ENCODE peak calls at places on chromosomes 7 and 10, in eight cellular contexts. T, Q, I, L, W, O, E and K are unnamed samples.

GRCh38 chr7:157464111-157464970 is 127.5 kb downstream of the DNAJB6 start:
- DNase-seq in L (no peak), T (no peak), I (no peak), E (no peak), Q (no peak), O (no peak), W (no peak), K (no peak)

GRCh38 chr10:79098596-79099015 is 29.8 kb downstream of the ZMIZ1 start:
- DNase-seq in W (no peak), T (no peak), Q (peak; percentile 54), O (no peak), I (no peak), L (no peak), E (no peak), K (peak; percentile 41)

GRCh38 chr10:45235823-45236222 is 79.6 kb downstream of the OR13A1 start:
- DNase-seq in E (no peak), W (no peak), I (no peak), O (no peak), L (no peak), Q (peak; percentile 7), T (no peak), K (no peak)

GRCh38 chr10:96588060-96588554 is 1.3 kb upstream of the TM9SF3 start:
- DNase-seq in Q (no peak), T (no peak), E (no peak), L (no peak), W (peak; percentile 33), O (no peak), I (no peak), K (no peak)

GRCh38 chr7:64619705-64620104 is 46.2 kb upstream of the ZNF107 start:
- DNase-seq in I (no peak), E (no peak), T (no peak), W (no peak), Q (no peak), L (no peak), O (no peak), K (no peak)

GRCh38 chr10:124725171-124725631 is 19.0 kb downstream of the FAM53B start:
- DNase-seq in E (no peak), T (no peak), I (no peak), L (no peak), Q (no peak), O (no peak), W (no peak), K (no peak)

GRCh38 chr10:132396495-132397035 is 435 bp upstream of the PWWP2B start:
- DNase-seq in W (peak; percentile 62), I (peak; percentile 37), E (no peak), O (peak; percentile 50), T (peak; percentile 54), L (peak; percentile 55), Q (peak; percentile 31), K (peak; percentile 73)

GRCh38 chr10:77350711-77351119 is 286.9 kb downstream of the KCNMA1 start:
- DNase-seq in W (no peak), Q (peak; percentile 100), O (no peak), L (no peak), T (no peak), I (peak; percentile 99), E (no peak), K (no peak)

GRCh38 chr7:105355701-105356100 is 33.0 kb downstream of the SRPK2 start:
- DNase-seq in O (no peak), T (no peak), Q (no peak), I (no peak), L (no peak), E (no peak), W (no peak), K (no peak)

GRCh38 chr7:148514236-148514635 is 76.3 kb upstream of the C7orf33 start:
- DNase-seq in T (no peak), E (no peak), W (no peak), O (no peak), L (no peak), Q (no peak), I (no peak), K (no peak)

GRCh38 chr7:51186531-51186930 is 130.1 kb downstream of the COBL start:
- DNase-seq in O (no peak), L (no peak), E (no peak), I (peak; percentile 1), W (no peak), T (no peak), Q (peak; percentile 2), K (no peak)

GRCh38 chr7:9854605-9855004 is 1119.1 kb upstream of the PHF14 start:
- DNase-seq in Q (no peak), L (no peak), E (no peak), I (no peak), W (no peak), O (no peak), T (no peak), K (no peak)

GRCh38 chr7:138798836-138799235 is 840 bp upstream of the ATP6V0A4 start:
- DNase-seq in E (no peak), O (no peak), Q (no peak), W (no peak), T (no peak), I (no peak), L (no peak), K (no peak)

GRCh38 chr10:34526758-34527730 is 288.1 kb downstream of the PARD3 start:
- DNase-seq in E (no peak), Q (peak; percentile 98), I (peak; percentile 94), L (no peak), W (peak; percentile 66), O (no peak), T (no peak), K (no peak)

GRCh38 chr10:72764151-72764550 is 72.2 kb downstream of the MCU start:
- DNase-seq in Q (peak; percentile 83), T (no peak), E (no peak), L (no peak), W (no peak), O (no peak), I (peak; percentile 34), K (no peak)

GRCh38 chr10:106648534-106649481 is 515.7 kb downstream of the SORCS1 start:
- DNase-seq in T (no peak), E (no peak), L (no peak), Q (no peak), W (no peak), I (no peak), O (no peak), K (no peak)

GRCh38 chr7:71846160-71846559 is 566.0 kb downstream of the CALN1 start:
- DNase-seq in E (no peak), W (no peak), O (no peak), L (no peak), Q (no peak), T (no peak), I (no peak), K (no peak)

GRCh38 chr7:77831481-77831880 is 32.9 kb downstream of the PHTF2 start:
- DNase-seq in T (peak; percentile 7), O (no peak), L (no peak), W (no peak), E (no peak), Q (no peak), I (no peak), K (no peak)

GRCh38 chr10:133523631-133524203 is 3.4 kb upstream of the CYP2E1 start:
- DNase-seq in T (no peak), E (no peak), L (no peak), W (no peak), Q (no peak), I (no peak), O (no peak), K (no peak)

GRCh38 chr10:97570789-97571536 is 1.6 kb upstream of the ANKRD2 start:
- DNase-seq in E (no peak), O (no peak), L (no peak), Q (no peak), T (no peak), W (no peak), I (no peak), K (peak; percentile 42)

GRCh38 chr7:90958669-90959068 is 305.6 kb upstream of the FZD1 start:
- DNase-seq in Q (peak; percentile 66), O (no peak), T (no peak), W (no peak), L (no peak), I (peak; percentile 71), E (no peak), K (no peak)

GRCh38 chr10:91909178-91909677 is at the start of gene FGFBP3:
- DNase-seq in T (peak; percentile 21), E (peak; percentile 28), W (peak; percentile 84), I (peak; percentile 69), Q (peak; percentile 45), L (no peak), O (no peak), K (no peak)

GRCh38 chr7:92727755-92728154 is 108.6 kb downstream of the CDK6 start:
- DNase-seq in Q (peak; percentile 49), I (peak; percentile 19), L (no peak), E (no peak), O (no peak), W (no peak), T (no peak), K (no peak)

GRCh38 chr7:151631968-151632749 is 112.5 kb upstream of the RHEB start:
- DNase-seq in L (peak; percentile 87), E (peak; percentile 66), T (peak; percentile 89), I (peak; percentile 69), Q (peak; percentile 64), W (peak; percentile 89), O (peak; percentile 78), K (peak; percentile 93)

GRCh38 chr7:155597753-155598140 is 46.7 kb upstream of the RBM33 start:
- DNase-seq in L (no peak), E (no peak), O (no peak), Q (no peak), W (no peak), T (no peak), I (no peak), K (peak; percentile 42)